ENCODE peak calls at places on chromosomes 16 and 17, in eight cellular contexts. One of them, this sample, is unnamed.

GRCh38 chr16:85308585-85309540 is 196.6 kb upstream of the CIBAR2 start:
- DNase-seq in Peyer's patch: peak
- DNase-seq in progenitor cell of endocrine pancreas: no peak
- DNase-seq in fibroblast of pulmonary artery: no peak
- DNase-seq in neural progenitor cell: no peak
- DNase-seq in WTC11: no peak
- DNase-seq in right atrium auricular region: no peak
- DNase-seq in heart right ventricle: no peak
- DNase-seq in this sample: no peak

GRCh38 chr17:74454197-74455024 is 12.0 kb upstream of the CD300A start:
- DNase-seq in neural progenitor cell: peak
- DNase-seq in Peyer's patch: no peak
- DNase-seq in progenitor cell of endocrine pancreas: no peak
- DNase-seq in WTC11: no peak
- DNase-seq in fibroblast of pulmonary artery: peak
- DNase-seq in right atrium auricular region: peak
- DNase-seq in heart right ventricle: peak
- DNase-seq in this sample: no peak

GRCh38 chr17:5919104-5919503 is 151.1 kb upstream of the WSCD1 start:
- DNase-seq in neural progenitor cell: peak
- DNase-seq in progenitor cell of endocrine pancreas: no peak
- DNase-seq in fibroblast of pulmonary artery: no peak
- DNase-seq in WTC11: peak
- DNase-seq in heart right ventricle: no peak
- DNase-seq in right atrium auricular region: no peak
- DNase-seq in Peyer's patch: no peak
- DNase-seq in this sample: no peak

GRCh38 chr16:83533193-83533592 is 274.6 kb upstream of the HSBP1 start:
- DNase-seq in progenitor cell of endocrine pancreas: no peak
- DNase-seq in WTC11: no peak
- DNase-seq in right atrium auricular region: no peak
- DNase-seq in fibroblast of pulmonary artery: peak
- DNase-seq in Peyer's patch: no peak
- DNase-seq in heart right ventricle: no peak
- DNase-seq in neural progenitor cell: no peak
- DNase-seq in this sample: peak

GRCh38 chr17:51362818-51363598 is 102.7 kb downstream of the UTP18 start:
- DNase-seq in neural progenitor cell: no peak
- DNase-seq in Peyer's patch: no peak
- DNase-seq in right atrium auricular region: no peak
- DNase-seq in heart right ventricle: no peak
- DNase-seq in WTC11: no peak
- DNase-seq in fibroblast of pulmonary artery: peak
- DNase-seq in progenitor cell of endocrine pancreas: no peak
- DNase-seq in this sample: no peak

GRCh38 chr16:8568231-8568617 is 22.1 kb downstream of the TMEM114 start:
- DNase-seq in Peyer's patch: no peak
- DNase-seq in heart right ventricle: no peak
- DNase-seq in right atrium auricular region: no peak
- DNase-seq in fibroblast of pulmonary artery: no peak
- DNase-seq in neural progenitor cell: no peak
- DNase-seq in progenitor cell of endocrine pancreas: no peak
- DNase-seq in WTC11: no peak
- DNase-seq in this sample: no peak

GRCh38 chr16:55015181-55015913 is 84.7 kb downstream of the IRX5 start:
- DNase-seq in progenitor cell of endocrine pancreas: no peak
- DNase-seq in heart right ventricle: no peak
- DNase-seq in Peyer's patch: no peak
- DNase-seq in right atrium auricular region: no peak
- DNase-seq in neural progenitor cell: no peak
- DNase-seq in WTC11: no peak
- DNase-seq in fibroblast of pulmonary artery: no peak
- DNase-seq in this sample: no peak

GRCh38 chr17:62790554-62790953 is 17.6 kb downstream of the MARCHF10 start:
- DNase-seq in neural progenitor cell: no peak
- DNase-seq in heart right ventricle: no peak
- DNase-seq in WTC11: no peak
- DNase-seq in right atrium auricular region: no peak
- DNase-seq in fibroblast of pulmonary artery: peak
- DNase-seq in progenitor cell of endocrine pancreas: no peak
- DNase-seq in Peyer's patch: no peak
- DNase-seq in this sample: no peak

GRCh38 chr17:66952031-66952524 is 12.4 kb upstream of the CACNG4 start:
- DNase-seq in Peyer's patch: peak
- DNase-seq in right atrium auricular region: no peak
- DNase-seq in heart right ventricle: no peak
- DNase-seq in fibroblast of pulmonary artery: peak
- DNase-seq in WTC11: peak
- DNase-seq in neural progenitor cell: peak
- DNase-seq in progenitor cell of endocrine pancreas: no peak
- DNase-seq in this sample: peak

GRCh38 chr17:63911657-63912100 is 621 bp upstream of the CSHL1 start:
- DNase-seq in neural progenitor cell: peak
- DNase-seq in fibroblast of pulmonary artery: peak
- DNase-seq in WTC11: peak
- DNase-seq in progenitor cell of endocrine pancreas: peak
- DNase-seq in Peyer's patch: peak
- DNase-seq in right atrium auricular region: no peak
- DNase-seq in heart right ventricle: peak
- DNase-seq in this sample: no peak

GRCh38 chr16:70589998-70590471 is 56.3 kb upstream of the IL34 start:
- DNase-seq in WTC11: no peak
- DNase-seq in right atrium auricular region: no peak
- DNase-seq in fibroblast of pulmonary artery: peak
- DNase-seq in neural progenitor cell: no peak
- DNase-seq in heart right ventricle: peak
- DNase-seq in Peyer's patch: peak
- DNase-seq in progenitor cell of endocrine pancreas: no peak
- DNase-seq in this sample: no peak

GRCh38 chr16:85392756-85393673 is 220.1 kb upstream of the GSE1 start:
- DNase-seq in neural progenitor cell: no peak
- DNase-seq in progenitor cell of endocrine pancreas: no peak
- DNase-seq in WTC11: peak
- DNase-seq in Peyer's patch: peak
- DNase-seq in fibroblast of pulmonary artery: no peak
- DNase-seq in heart right ventricle: no peak
- DNase-seq in right atrium auricular region: no peak
- DNase-seq in this sample: no peak

GRCh38 chr17:1972429-1973160 is 52.5 kb downstream of the RTN4RL1 start:
- DNase-seq in Peyer's patch: no peak
- DNase-seq in heart right ventricle: peak
- DNase-seq in fibroblast of pulmonary artery: no peak
- DNase-seq in right atrium auricular region: no peak
- DNase-seq in WTC11: no peak
- DNase-seq in progenitor cell of endocrine pancreas: no peak
- DNase-seq in neural progenitor cell: no peak
- DNase-seq in this sample: no peak

GRCh38 chr17:50689956-50690886 is 17.5 kb downstream of the ANKRD40 start:
- DNase-seq in neural progenitor cell: peak
- DNase-seq in Peyer's patch: no peak
- DNase-seq in WTC11: no peak
- DNase-seq in heart right ventricle: no peak
- DNase-seq in right atrium auricular region: no peak
- DNase-seq in fibroblast of pulmonary artery: no peak
- DNase-seq in progenitor cell of endocrine pancreas: no peak
- DNase-seq in this sample: no peak

DNA sequence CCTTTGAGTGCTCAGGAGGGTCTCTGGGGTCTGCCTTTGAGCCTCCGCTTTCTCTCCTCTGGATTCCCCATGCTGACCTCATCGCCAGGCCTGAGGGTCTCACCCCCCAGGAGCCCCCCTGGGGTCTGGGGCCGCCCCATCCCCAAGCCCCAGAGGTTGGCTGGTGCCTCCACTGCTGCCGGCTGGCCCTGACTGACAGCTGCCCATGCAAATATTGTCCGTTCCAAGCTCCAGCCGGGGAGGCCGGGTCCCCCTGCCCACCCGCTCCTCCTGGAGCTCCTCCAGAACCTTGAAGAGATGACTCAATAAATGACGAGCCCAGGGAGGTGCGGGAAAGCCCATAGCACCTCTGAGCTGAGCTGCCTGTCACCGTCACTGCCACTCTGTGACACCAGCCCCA is 173.8 kb downstream of the RBFOX3 start:
- DNase-seq in fibroblast of pulmonary artery: no peak
- DNase-seq in right atrium auricular region: no peak
- DNase-seq in heart right ventricle: no peak
- DNase-seq in progenitor cell of endocrine pancreas: no peak
- DNase-seq in Peyer's patch: no peak
- DNase-seq in WTC11: no peak
- DNase-seq in neural progenitor cell: no peak
- DNase-seq in this sample: no peak
- TF ChIP-seq CTCF in fibroblast of pulmonary artery: no peak
- TF ChIP-seq CTCF in right atrium auricular region: no peak
- TF ChIP-seq CTCF in heart right ventricle: no peak
- TF ChIP-seq CTCF in progenitor cell of endocrine pancreas: no peak
- TF ChIP-seq CTCF in Peyer's patch: no peak
- TF ChIP-seq CTCF in WTC11: no peak
- TF ChIP-seq CTCF in neural progenitor cell: no peak
- TF ChIP-seq CTCF in this sample: no peak

GRCh38 chr17:15288859-15289258 is 23.7 kb upstream of the PMP22 start:
- DNase-seq in progenitor cell of endocrine pancreas: no peak
- DNase-seq in heart right ventricle: no peak
- DNase-seq in right atrium auricular region: no peak
- DNase-seq in Peyer's patch: no peak
- DNase-seq in neural progenitor cell: no peak
- DNase-seq in fibroblast of pulmonary artery: no peak
- DNase-seq in WTC11: no peak
- DNase-seq in this sample: no peak
- TF ChIP-seq CTCF in progenitor cell of endocrine pancreas: no peak
- TF ChIP-seq CTCF in heart right ventricle: no peak
- TF ChIP-seq CTCF in right atrium auricular region: no peak
- TF ChIP-seq CTCF in Peyer's patch: no peak
- TF ChIP-seq CTCF in neural progenitor cell: no peak
- TF ChIP-seq CTCF in fibroblast of pulmonary artery: no peak
- TF ChIP-seq CTCF in WTC11: no peak
- TF ChIP-seq CTCF in this sample: no peak

DNA sequence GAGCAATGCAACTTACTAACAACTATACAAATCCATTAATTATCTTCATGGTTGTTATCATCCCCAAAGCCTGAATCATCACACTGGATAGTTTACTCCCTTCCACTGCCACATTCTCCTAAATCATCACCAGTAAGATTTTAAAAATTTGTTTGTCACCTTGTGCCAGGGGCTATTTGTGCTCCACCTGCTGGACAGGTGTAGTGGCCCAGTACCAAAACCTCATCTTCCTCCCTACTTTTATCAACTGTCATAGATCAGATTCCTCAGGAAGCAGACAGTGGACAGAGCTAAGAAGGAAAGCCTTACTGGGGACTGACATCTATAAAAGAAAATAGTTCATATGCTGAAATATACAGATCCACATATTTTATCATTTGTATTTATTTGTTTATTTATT is 280.4 kb downstream of the CDH11 start:
- DNase-seq in heart right ventricle: no peak
- DNase-seq in Peyer's patch: no peak
- DNase-seq in right atrium auricular region: no peak
- DNase-seq in neural progenitor cell: no peak
- DNase-seq in WTC11: no peak
- DNase-seq in fibroblast of pulmonary artery: no peak
- DNase-seq in progenitor cell of endocrine pancreas: no peak
- DNase-seq in this sample: no peak
- TF ChIP-seq CTCF in heart right ventricle: no peak
- TF ChIP-seq CTCF in Peyer's patch: no peak
- TF ChIP-seq CTCF in right atrium auricular region: no peak
- TF ChIP-seq CTCF in neural progenitor cell: no peak
- TF ChIP-seq CTCF in WTC11: no peak
- TF ChIP-seq CTCF in fibroblast of pulmonary artery: no peak
- TF ChIP-seq CTCF in progenitor cell of endocrine pancreas: no peak
- TF ChIP-seq CTCF in this sample: no peak

GRCh38 chr17:77668518-77668917 is 290.0 kb upstream of the TNRC6C start:
- DNase-seq in neural progenitor cell: no peak
- DNase-seq in Peyer's patch: no peak
- DNase-seq in heart right ventricle: no peak
- DNase-seq in WTC11: no peak
- DNase-seq in fibroblast of pulmonary artery: no peak
- DNase-seq in right atrium auricular region: no peak
- DNase-seq in progenitor cell of endocrine pancreas: no peak
- DNase-seq in this sample: no peak
- TF ChIP-seq CTCF in neural progenitor cell: no peak
- TF ChIP-seq CTCF in Peyer's patch: no peak
- TF ChIP-seq CTCF in heart right ventricle: no peak
- TF ChIP-seq CTCF in WTC11: no peak
- TF ChIP-seq CTCF in fibroblast of pulmonary artery: no peak
- TF ChIP-seq CTCF in right atrium auricular region: no peak
- TF ChIP-seq CTCF in progenitor cell of endocrine pancreas: no peak
- TF ChIP-seq CTCF in this sample: no peak

GRCh38 chr16:5176505-5176904 is 78.9 kb upstream of the EEF2KMT start:
- DNase-seq in fibroblast of pulmonary artery: no peak
- DNase-seq in neural progenitor cell: peak
- DNase-seq in heart right ventricle: no peak
- DNase-seq in progenitor cell of endocrine pancreas: peak
- DNase-seq in WTC11: peak
- DNase-seq in right atrium auricular region: no peak
- DNase-seq in Peyer's patch: no peak
- DNase-seq in this sample: no peak

GRCh38 chr16:5175263-5175662 is 77.7 kb upstream of the EEF2KMT start:
- DNase-seq in WTC11: no peak
- DNase-seq in Peyer's patch: no peak
- DNase-seq in right atrium auricular region: no peak
- DNase-seq in heart right ventricle: no peak
- DNase-seq in progenitor cell of endocrine pancreas: no peak
- DNase-seq in fibroblast of pulmonary artery: no peak
- DNase-seq in neural progenitor cell: no peak
- DNase-seq in this sample: no peak
- TF ChIP-seq CTCF in WTC11: no peak
- TF ChIP-seq CTCF in Peyer's patch: no peak
- TF ChIP-seq CTCF in right atrium auricular region: no peak
- TF ChIP-seq CTCF in heart right ventricle: no peak
- TF ChIP-seq CTCF in progenitor cell of endocrine pancreas: no peak
- TF ChIP-seq CTCF in fibroblast of pulmonary artery: no peak
- TF ChIP-seq CTCF in neural progenitor cell: no peak
- TF ChIP-seq CTCF in this sample: no peak

DNA sequence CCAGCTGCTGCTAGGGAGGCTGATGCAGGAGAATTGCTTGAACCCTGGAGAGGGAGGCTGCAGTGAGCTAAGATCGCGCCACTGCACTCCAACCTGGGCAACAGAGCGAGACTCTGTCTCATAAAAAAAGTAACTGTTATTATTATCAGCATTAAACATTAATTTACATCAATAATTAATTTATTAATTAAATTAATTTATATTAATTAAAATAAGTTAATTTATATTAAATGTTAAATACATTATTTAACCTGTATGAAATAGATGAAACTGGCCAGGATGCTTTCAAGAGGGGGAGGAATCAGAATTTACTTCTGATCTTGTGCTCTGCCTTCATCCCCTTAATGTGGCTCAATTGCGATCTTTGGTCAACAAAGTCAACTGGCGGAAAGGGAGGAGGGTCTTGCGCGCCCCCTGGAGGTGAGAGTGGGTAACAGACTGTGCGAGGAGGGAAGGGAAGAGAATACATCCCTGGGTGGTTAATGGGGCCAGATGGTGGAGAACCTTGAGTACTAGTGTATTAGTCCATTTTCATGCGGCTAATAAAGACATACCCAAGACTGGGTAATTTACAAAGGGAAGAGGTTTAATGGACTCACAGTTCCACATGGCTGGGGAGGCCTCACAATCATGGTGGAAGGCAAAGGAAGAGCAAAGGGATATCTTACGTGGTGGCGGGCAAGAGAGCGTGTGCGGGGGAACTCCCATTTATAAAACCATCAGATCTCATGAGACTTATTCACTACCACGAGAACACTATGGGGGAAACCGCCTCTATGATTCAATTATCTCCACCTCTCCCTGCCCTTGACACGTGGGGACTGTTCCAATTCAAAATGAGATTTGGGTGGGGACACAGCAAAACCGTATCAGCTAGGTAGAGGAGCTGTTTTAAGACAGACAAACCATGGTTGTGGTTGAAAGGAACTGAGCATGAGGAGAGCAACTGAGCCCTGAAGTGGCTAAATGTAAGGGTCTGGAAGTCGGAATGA is 15.7 kb upstream of the CPPED1 start:
- DNase-seq in progenitor cell of endocrine pancreas: peak
- DNase-seq in Peyer's patch: peak
- DNase-seq in neural progenitor cell: peak
- DNase-seq in WTC11: peak
- DNase-seq in fibroblast of pulmonary artery: peak
- DNase-seq in right atrium auricular region: peak
- DNase-seq in heart right ventricle: peak
- DNase-seq in this sample: no peak
- TF ChIP-seq CTCF in progenitor cell of endocrine pancreas: peak
- TF ChIP-seq CTCF in Peyer's patch: peak
- TF ChIP-seq CTCF in neural progenitor cell: peak
- TF ChIP-seq CTCF in WTC11: peak
- TF ChIP-seq CTCF in fibroblast of pulmonary artery: peak
- TF ChIP-seq CTCF in right atrium auricular region: peak
- TF ChIP-seq CTCF in heart right ventricle: peak
- TF ChIP-seq CTCF in this sample: peak